ENCODE peak calls at places on chromosomes 1 and 21, in seven cellular contexts. S, X, R, H, A, W and J are unnamed samples.

GRCh38 chr1:228802386-228803221 is 67.3 kb downstream of the RHOU start:
- DNase-seq in S (peak), X (no peak), R (no peak), H (no peak), A (no peak), W (no peak), J (no peak)

GRCh38 chr1:180155202-180155682 is 573 bp downstream of the QSOX1 start:
- DNase-seq in S (no peak), X (no peak), R (peak), H (no peak), A (no peak), W (peak), J (no peak)

GRCh38 chr1:150621497-150622113 is 7.8 kb downstream of the ENSA start:
- DNase-seq in S (no peak), X (no peak), R (peak), H (peak), A (no peak), W (peak), J (peak)

GRCh38 chr1:73887412-73887811 is 310.6 kb downstream of the LRRIQ3 start:
- DNase-seq in S (no peak), X (no peak), R (no peak), H (no peak), A (no peak), W (no peak), J (no peak)

GRCh38 chr1:153985984-153986761 is at the start of gene RAB13:
- DNase-seq in S (peak), X (peak), R (no peak), H (no peak), A (peak), W (peak), J (peak)

GRCh38 chr1:153032677-153033308 is 1.8 kb downstream of the SPRR1B start:
- DNase-seq in S (no peak), X (no peak), R (no peak), H (no peak), A (no peak), W (peak), J (peak)

GRCh38 chr1:181018901-181019681 is 3.6 kb downstream of the STX6 start:
- DNase-seq in S (no peak), X (no peak), R (no peak), H (no peak), A (no peak), W (no peak), J (peak)

GRCh38 chr1:177164380-177165068 is at the start of gene ASTN1:
- DNase-seq in S (no peak), X (no peak), R (no peak), H (no peak), A (peak), W (no peak), J (no peak)

GRCh38 chr1:59506952-59507351 is 210.1 kb downstream of the FGGY start:
- DNase-seq in S (no peak), X (peak), R (no peak), H (no peak), A (no peak), W (peak), J (no peak)

GRCh38 chr1:26602378-26602959 is 72.9 kb downstream of the RPS6KA1 start:
- DNase-seq in S (peak), X (peak), R (no peak), H (no peak), A (no peak), W (peak), J (peak)

GRCh38 chr1:3249846-3250501 is 181.0 kb downstream of the PRDM16 start:
- DNase-seq in S (no peak), X (peak), R (no peak), H (no peak), A (no peak), W (no peak), J (no peak)

GRCh38 chr21:32348604-32349332 is 44.0 kb downstream of the URB1 start:
- DNase-seq in S (no peak), X (no peak), R (no peak), H (no peak), A (no peak), W (no peak), J (peak)

GRCh38 chr1:30786264-30786991 is 28.9 kb upstream of the LAPTM5 start:
- DNase-seq in S (no peak), X (no peak), R (no peak), H (no peak), A (no peak), W (no peak), J (no peak)

GRCh38 chr1:167248707-167249642 is 28.3 kb downstream of the POU2F1 start:
- DNase-seq in S (no peak), X (no peak), R (no peak), H (no peak), A (no peak), W (no peak), J (no peak)

GRCh38 chr21:35563885-35564451 is 496.4 kb downstream of the SETD4 start:
- DNase-seq in S (peak), X (no peak), R (no peak), H (no peak), A (peak), W (peak), J (no peak)

GRCh38 chr1:8361198-8361849 is 43.4 kb downstream of the SLC45A1 start:
- DNase-seq in S (no peak), X (no peak), R (no peak), H (no peak), A (no peak), W (no peak), J (no peak)

GRCh38 chr1:32393832-32394140 is 455 bp downstream of the BSDC1 start:
- DNase-seq in S (peak), X (peak), R (peak), H (peak), A (no peak), W (no peak), J (peak)

GRCh38 chr21:38438476-38438893 is 59.8 kb downstream of the ERG start:
- DNase-seq in S (peak), X (no peak), R (no peak), H (no peak), A (no peak), W (peak), J (no peak)

GRCh38 chr1:229781453-229781852 is 155.4 kb downstream of the URB2 start:
- DNase-seq in S (peak), X (no peak), R (no peak), H (no peak), A (no peak), W (no peak), J (peak)

GRCh38 chr1:9293512-9294439 is 1.1 kb downstream of the SPSB1 start:
- DNase-seq in S (no peak), X (no peak), R (no peak), H (peak), A (no peak), W (no peak), J (peak)

GRCh38 chr1:16257968-16258367 is 21.0 kb upstream of the CPLANE2 start:
- DNase-seq in S (no peak), X (no peak), R (no peak), H (no peak), A (no peak), W (no peak), J (no peak)

GRCh38 chr1:196546272-196547245 is 61.7 kb downstream of the KCNT2 start:
- DNase-seq in S (no peak), X (no peak), R (no peak), H (no peak), A (no peak), W (peak), J (peak)

GRCh38 chr1:45953934-45954333 is 150.5 kb downstream of the MAST2 start:
- DNase-seq in S (no peak), X (no peak), R (no peak), H (no peak), A (no peak), W (no peak), J (no peak)

GRCh38 chr1:81920245-81920740 is 119.6 kb downstream of the ADGRL2 start:
- DNase-seq in S (no peak), X (peak), R (no peak), H (no peak), A (no peak), W (peak), J (peak)

GRCh38 chr1:90841477-90841876 is 124.4 kb upstream of the BARHL2 start:
- DNase-seq in S (no peak), X (no peak), R (no peak), H (no peak), A (no peak), W (no peak), J (no peak)

GRCh38 chr1:19153169-19153568 is 56.9 kb downstream of the UBR4 start:
- DNase-seq in S (no peak), X (no peak), R (no peak), H (no peak), A (no peak), W (no peak), J (no peak)